ENCODE peak calls at places on chromosomes 1 and 21, in six cellular contexts. D is cardiac muscle cell, N is adrenal gland, I is pancreas, T is tibial nerve, C is aorta. X is an unnamed sample. For H3K9me3 and H3K36me3, the result is how much of the 10 kb centered on the place peaks cover.

GRCh38 chr1:35120458-35121133 is 41.4 kb downstream of the ZMYM1 start:
- DNase-seq in D (no peak), C (no peak), T (no peak), N (peak), I (no peak), X (peak)

GRCh38 chr1:117842408-117843170 is 86.8 kb downstream of the GDAP2 start:
- DNase-seq in C (no peak), D (no peak), T (no peak), N (no peak), I (no peak), X (no peak)

GRCh38 chr1:15618685-15619525 is 1.6 kb downstream of the DDI2 start:
- DNase-seq in D (no peak), T (no peak), C (no peak), N (no peak), I (no peak), X (no peak)

GRCh38 chr1:1895050-1895398 is 4.1 kb upstream of the GNB1 start:
- DNase-seq in T (no peak), N (no peak), I (no peak), C (no peak), D (no peak), X (no peak)

GRCh38 chr1:90475623-90476022 is 241.5 kb downstream of the BARHL2 start:
- DNase-seq in C (no peak), N (no peak), T (no peak), I (no peak), D (peak), X (no peak)

GRCh38 chr1:214670098-214670497 is 67.1 kb downstream of the CENPF start:
- DNase-seq in D (peak), T (peak), N (peak), C (no peak), I (peak), X (no peak)

GRCh38 chr21:29501451-29501850 is 202.7 kb downstream of the BACH1 start:
- DNase-seq in T (no peak), I (no peak), C (no peak), D (no peak), N (no peak), X (no peak)

GRCh38 chr1:6270432-6270831 is 9.5 kb upstream of the GPR153 start:
- DNase-seq in N (no peak), D (no peak), T (no peak), C (no peak), I (no peak), X (no peak)

GRCh38 chr1:186152227-186152944 is 222.7 kb downstream of the TPR start:
- DNase-seq in C (no peak), I (no peak), N (no peak), D (no peak), T (no peak), X (no peak)

GRCh38 chr1:206909167-206909882 is 12.1 kb downstream of the IL24 start:
- DNase-seq in T (peak), N (peak), D (peak), C (peak), I (peak), X (peak)

GRCh38 chr1:8816831-8817412 is 518 bp downstream of the RERE start:
- DNase-seq in D (peak), N (peak), I (peak), T (no peak), C (peak), X (peak)

GRCh38 chr1:217275617-217276398 is 355.1 kb downstream of the GPATCH2 start:
- DNase-seq in T (no peak), N (no peak), D (no peak), C (no peak), I (no peak), X (no peak)

GRCh38 chr21:45041351-45041805 is 33.0 kb upstream of the ADARB1 start:
- DNase-seq in I (no peak), N (peak), C (peak), T (peak), D (no peak), X (no peak)

GRCh38 chr1:19845166-19845954 is 30.3 kb upstream of the RNF186 start:
- DNase-seq in N (peak), C (no peak), I (no peak), T (no peak), D (no peak), X (no peak)

GRCh38 chr21:45945066-45945867 is 36.3 kb upstream of the COL6A1 start:
- DNase-seq in N (no peak), D (no peak), T (no peak), I (no peak), C (peak), X (no peak)

GRCh38 chr1:51385776-51386175 is 55.4 kb upstream of the TTC39A start:
- DNase-seq in N (no peak), I (no peak), D (no peak), C (no peak), T (no peak), X (no peak)

GRCh38 chr1:29148656-29149491 is 25.2 kb upstream of the TMEM200B start:
- DNase-seq in N (no peak), C (peak), I (no peak), T (no peak), D (no peak), X (no peak)

GRCh38 chr1:241413386-241413785 is 56.4 kb upstream of the RGS7 start:
- DNase-seq in T (no peak), D (no peak), N (peak), C (no peak), I (no peak), X (no peak)

GRCh38 chr1:158019177-158019868 is 25.9 kb downstream of the KIRREL1 start:
- DNase-seq in I (no peak), C (no peak), T (peak), D (peak), N (peak), X (no peak)

DNA sequence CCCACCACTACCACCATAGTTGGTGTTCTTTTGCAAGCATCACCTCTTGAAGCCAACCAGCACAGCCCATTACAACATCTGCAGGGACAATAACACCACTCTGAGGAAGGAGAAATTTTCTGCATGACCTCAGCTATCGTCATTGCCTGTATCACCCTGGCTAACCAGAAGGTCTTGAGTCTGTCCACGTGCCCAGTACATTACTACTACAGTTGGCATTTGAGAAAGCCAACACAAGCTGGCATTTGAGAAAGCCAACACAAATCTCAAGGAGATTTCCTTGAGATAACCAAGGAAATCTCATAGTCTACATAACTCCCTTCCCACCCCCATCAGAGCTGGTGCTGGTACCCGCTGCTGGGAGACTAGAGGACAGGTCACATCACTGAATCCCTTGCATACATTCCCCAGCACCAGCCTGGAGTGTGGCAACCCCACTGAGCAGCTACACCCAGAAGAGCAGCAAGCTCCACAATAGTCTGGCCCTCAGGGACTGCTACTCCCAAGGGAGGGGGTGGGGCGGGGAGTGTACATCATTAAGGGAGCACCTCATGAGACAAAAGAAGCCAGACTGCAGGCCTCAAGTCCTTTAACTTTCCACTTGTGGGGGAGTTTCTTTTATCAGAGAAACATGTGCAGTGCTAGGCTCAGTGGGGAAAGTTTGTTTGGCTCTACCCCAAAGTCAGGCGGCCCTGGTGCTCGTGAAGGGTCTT is 46.0 kb upstream of the GUCA2A start:
- DNase-seq in T (no peak), N (no peak), C (no peak), I (no peak), D (no peak), X (no peak)
- H3K9me3 ChIP-seq in T (under half), N (under half), C (under half), I (under half), D (under half), X (under half)

DNA sequence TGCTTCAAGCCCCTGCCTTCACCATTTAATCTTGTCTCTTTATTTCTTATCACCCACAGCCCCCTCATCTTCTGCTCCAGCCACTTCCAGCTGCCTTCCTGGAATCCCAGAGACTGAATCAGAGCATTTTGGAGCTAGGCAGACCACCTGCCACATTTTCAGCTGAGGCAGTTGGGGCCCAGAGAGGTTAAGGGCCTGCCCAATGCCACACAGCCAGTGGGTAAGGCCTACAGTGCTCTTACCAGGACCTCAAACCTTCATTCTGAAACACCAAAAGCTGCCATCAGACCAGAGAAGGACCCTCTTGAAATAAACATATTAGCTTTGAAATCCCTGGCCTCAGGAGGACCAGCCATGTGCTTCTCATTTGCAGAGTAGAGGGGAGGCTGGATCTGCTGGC is 17.6 kb upstream of the SLC6A17 start:
- DNase-seq in N (no peak), D (no peak), T (no peak), C (no peak), I (no peak), X (no peak)
- H3K36me3 ChIP-seq in N (under half), D (under half), T (under half), C (under half), I (under half), X (under half)

DNA sequence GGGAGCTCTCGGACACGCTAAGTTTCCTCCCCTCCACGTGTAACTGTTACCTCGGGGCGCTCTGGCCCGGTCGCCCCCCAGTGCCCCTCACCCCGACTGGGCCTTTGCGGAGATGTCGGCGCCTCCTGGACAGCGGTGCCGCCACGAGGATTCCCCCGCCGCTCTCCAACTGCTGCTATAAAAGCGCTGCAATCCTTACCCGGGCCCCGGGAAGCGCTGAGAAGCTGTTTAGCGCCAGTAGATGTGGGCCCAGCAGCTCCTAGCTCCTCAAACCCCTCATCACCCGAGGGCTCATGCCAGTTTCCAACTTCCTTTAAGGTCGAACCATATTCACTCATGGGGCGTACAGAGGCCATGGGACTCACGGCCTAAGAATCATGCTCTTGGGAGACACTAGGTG is 361 bp upstream of the LMX1A start:
- DNase-seq in N (no peak), T (no peak), I (no peak), D (peak), C (no peak), X (no peak)
- H3K4me3 ChIP-seq in N (no peak), T (no peak), I (peak), D (peak), C (no peak), X (no peak)

GRCh38 chr1:56439610-56440264 is 139.6 kb downstream of the PLPP3 start:
- DNase-seq in D (no peak), N (no peak), C (no peak), T (no peak), I (no peak), X (peak)

GRCh38 chr1:56438901-56439551 is 140.3 kb downstream of the PLPP3 start:
- DNase-seq in N (no peak), T (no peak), I (no peak), D (no peak), C (no peak), X (peak)

GRCh38 chr1:56442456-56442855 is 136.9 kb downstream of the PLPP3 start:
- DNase-seq in I (no peak), C (no peak), T (no peak), D (no peak), N (no peak), X (no peak)

GRCh38 chr1:56444960-56445646 is 134.3 kb downstream of the PLPP3 start:
- DNase-seq in D (no peak), I (no peak), T (no peak), N (no peak), C (no peak), X (no peak)

GRCh38 chr1:56441586-56441985 is 137.8 kb downstream of the PLPP3 start:
- DNase-seq in D (no peak), N (no peak), I (no peak), C (no peak), T (no peak), X (no peak)
- H3K9me3 ChIP-seq in D (under half), N (under half), I (under half), C (under half), T (under half), X (under half)

DNA sequence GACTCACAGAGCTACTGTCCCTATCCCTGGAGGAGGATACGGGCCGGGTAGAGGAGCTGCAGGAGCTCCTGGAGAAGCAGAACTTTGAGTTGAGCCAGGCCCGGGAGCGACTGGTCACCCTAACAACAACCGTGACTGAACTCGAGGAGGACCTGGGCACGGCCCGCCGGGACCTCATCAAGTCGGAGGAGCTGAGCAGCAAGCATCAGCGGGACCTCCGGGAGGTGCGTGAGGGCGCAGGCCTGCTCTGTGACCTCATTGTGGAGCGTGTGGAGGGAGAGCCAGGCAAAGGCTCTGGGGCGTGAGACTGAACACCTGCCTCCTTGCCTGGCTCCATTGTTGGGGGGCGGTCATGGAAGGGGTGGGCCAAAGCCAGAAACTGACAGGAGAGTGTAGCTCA is 19.0 kb downstream of the PPFIA4 start:
- DNase-seq in T (no peak), I (no peak), C (peak), N (no peak), D (no peak), X (no peak)
- H3K36me3 ChIP-seq in T (under half), I (under half), C (under half), N (under half), D (half or more), X (under half)

GRCh38 chr1:94539496-94539895 is 2.1 kb downstream of the F3 start:
- DNase-seq in D (no peak), T (no peak), N (no peak), C (peak), I (no peak), X (no peak)

GRCh38 chr1:94541175-94542087 is at the start of gene F3:
- DNase-seq in I (peak), T (peak), N (peak), D (peak), C (peak), X (peak)

GRCh38 chr1:94538243-94538827 is 3.2 kb downstream of the F3 start:
- DNase-seq in N (no peak), C (no peak), T (no peak), D (peak), I (no peak), X (no peak)

GRCh38 chr1:94542088-94542671 is 621 bp upstream of the F3 start:
- DNase-seq in T (peak), I (peak), N (peak), D (no peak), C (peak), X (peak)

DNA sequence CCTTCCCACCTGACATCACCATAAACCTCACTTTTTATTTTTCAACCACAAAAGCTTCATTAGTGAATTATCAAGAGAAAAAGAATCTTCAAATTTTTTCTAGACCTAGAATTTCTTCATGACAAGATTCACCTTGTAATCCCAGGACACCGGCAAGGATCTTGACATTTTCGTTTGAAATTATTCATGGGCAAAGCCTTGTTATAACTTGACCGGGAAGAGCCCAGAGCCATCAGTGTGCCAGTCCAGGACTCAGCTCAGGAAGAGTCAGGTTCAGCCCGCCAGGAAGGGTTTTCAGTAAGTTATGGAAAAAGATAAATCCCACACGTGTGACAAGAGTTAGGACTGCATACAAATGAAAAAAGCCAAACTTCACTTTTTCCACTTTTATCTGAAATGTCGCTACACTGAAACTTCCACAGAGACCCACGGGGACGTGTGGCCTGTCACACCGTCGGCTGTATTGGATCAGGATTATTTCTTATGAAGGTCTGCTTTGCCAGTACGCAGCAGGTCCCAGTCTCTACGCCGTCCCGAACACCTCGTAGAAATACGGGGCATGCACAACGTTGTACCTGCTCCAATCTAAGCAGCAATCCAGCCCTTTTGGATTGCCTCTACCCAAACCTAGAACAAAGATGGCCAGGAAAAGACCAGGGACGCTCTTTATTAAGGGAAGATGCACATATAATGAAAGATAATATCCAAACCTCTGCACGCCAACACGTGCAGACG is 952 bp downstream of the F3 start:
- DNase-seq in T (no peak), I (no peak), D (no peak), N (no peak), C (no peak), X (no peak)
- H3K4me3 ChIP-seq in T (peak), I (peak), D (peak), N (peak), C (peak), X (peak)

GRCh38 chr1:248009681-248010080 is 3.8 kb upstream of the OR2L5 start:
- DNase-seq in N (no peak), T (no peak), C (no peak), D (no peak), I (no peak), X (no peak)
- H3K9me3 ChIP-seq in N (under half), T (under half), C (under half), D (under half), I (under half), X (half or more)